ENCODE peak calls at places on chromosomes 2 and 18, in five cellular contexts. One of them, this sample, is unnamed.

GRCh38 chr2:143942486-143942885 is 577.4 kb downstream of the ZEB2 start:
- DNase-seq in HFFc6: no peak
- DNase-seq in endothelial cell of umbilical vein: no peak
- DNase-seq in Calu3: no peak
- DNase-seq in activated CD8-positive, alpha-beta T cell treated with anti-CD3 and anti-CD28 coated beads for 36 hours: no peak
- DNase-seq in this sample: no peak

GRCh38 chr2:144519934-144520717 is at the start of gene ZEB2:
- DNase-seq in HFFc6: peak
- DNase-seq in endothelial cell of umbilical vein: peak
- DNase-seq in Calu3: peak
- DNase-seq in activated CD8-positive, alpha-beta T cell treated with anti-CD3 and anti-CD28 coated beads for 36 hours: peak
- DNase-seq in this sample: peak

GRCh38 chr2:85771486-85771885 is 17.7 kb downstream of the ATOH8 start:
- DNase-seq in HFFc6: no peak
- DNase-seq in endothelial cell of umbilical vein: no peak
- DNase-seq in Calu3: no peak
- DNase-seq in activated CD8-positive, alpha-beta T cell treated with anti-CD3 and anti-CD28 coated beads for 36 hours: no peak
- DNase-seq in this sample: no peak

GRCh38 chr2:23351388-23352141 is 33.4 kb upstream of the KLHL29 start:
- DNase-seq in HFFc6: peak
- DNase-seq in endothelial cell of umbilical vein: peak
- DNase-seq in Calu3: peak
- DNase-seq in activated CD8-positive, alpha-beta T cell treated with anti-CD3 and anti-CD28 coated beads for 36 hours: peak
- DNase-seq in this sample: peak

GRCh38 chr2:85893428-85894258 is 4.9 kb upstream of the ST3GAL5 start:
- DNase-seq in HFFc6: peak
- DNase-seq in endothelial cell of umbilical vein: peak
- DNase-seq in Calu3: no peak
- DNase-seq in activated CD8-positive, alpha-beta T cell treated with anti-CD3 and anti-CD28 coated beads for 36 hours: no peak
- DNase-seq in this sample: peak

GRCh38 chr18:702957-703659 is 9.3 kb downstream of the ENOSF1 start:
- DNase-seq in HFFc6: peak
- DNase-seq in endothelial cell of umbilical vein: peak
- DNase-seq in Calu3: no peak
- DNase-seq in activated CD8-positive, alpha-beta T cell treated with anti-CD3 and anti-CD28 coated beads for 36 hours: no peak
- DNase-seq in this sample: no peak

GRCh38 chr2:107376910-107377309 is 449.8 kb upstream of the RGPD4 start:
- DNase-seq in HFFc6: no peak
- DNase-seq in endothelial cell of umbilical vein: no peak
- DNase-seq in Calu3: no peak
- DNase-seq in activated CD8-positive, alpha-beta T cell treated with anti-CD3 and anti-CD28 coated beads for 36 hours: no peak
- DNase-seq in this sample: no peak

GRCh38 chr2:68391099-68391498 is 26.0 kb downstream of the PLEK start:
- DNase-seq in HFFc6: no peak
- DNase-seq in endothelial cell of umbilical vein: no peak
- DNase-seq in Calu3: no peak
- DNase-seq in activated CD8-positive, alpha-beta T cell treated with anti-CD3 and anti-CD28 coated beads for 36 hours: no peak
- DNase-seq in this sample: no peak

GRCh38 chr2:217394510-217395351 is 534.9 kb upstream of the TNP1 start:
- DNase-seq in HFFc6: peak
- DNase-seq in endothelial cell of umbilical vein: no peak
- DNase-seq in Calu3: no peak
- DNase-seq in activated CD8-positive, alpha-beta T cell treated with anti-CD3 and anti-CD28 coated beads for 36 hours: no peak
- DNase-seq in this sample: no peak

GRCh38 chr18:68840554-68841263 is 42.8 kb downstream of the CCDC102B start:
- DNase-seq in HFFc6: peak
- DNase-seq in endothelial cell of umbilical vein: peak
- DNase-seq in Calu3: peak
- DNase-seq in activated CD8-positive, alpha-beta T cell treated with anti-CD3 and anti-CD28 coated beads for 36 hours: no peak
- DNase-seq in this sample: no peak

GRCh38 chr2:70509565-70509964 is 44.1 kb downstream of the TGFA start:
- DNase-seq in HFFc6: peak
- DNase-seq in endothelial cell of umbilical vein: no peak
- DNase-seq in Calu3: peak
- DNase-seq in activated CD8-positive, alpha-beta T cell treated with anti-CD3 and anti-CD28 coated beads for 36 hours: no peak
- DNase-seq in this sample: no peak

GRCh38 chr18:74546751-74547530 is 12.6 kb downstream of the CNDP1 start:
- DNase-seq in HFFc6: peak
- DNase-seq in endothelial cell of umbilical vein: peak
- DNase-seq in Calu3: peak
- DNase-seq in activated CD8-positive, alpha-beta T cell treated with anti-CD3 and anti-CD28 coated beads for 36 hours: no peak
- DNase-seq in this sample: no peak

GRCh38 chr2:240319221-240319854 is 116.1 kb upstream of the GPC1 start:
- DNase-seq in HFFc6: no peak
- DNase-seq in endothelial cell of umbilical vein: no peak
- DNase-seq in Calu3: no peak
- DNase-seq in activated CD8-positive, alpha-beta T cell treated with anti-CD3 and anti-CD28 coated beads for 36 hours: no peak
- DNase-seq in this sample: no peak

GRCh38 chr2:166104773-166105172 is 23.0 kb downstream of the SCN1A start:
- DNase-seq in HFFc6: no peak
- DNase-seq in endothelial cell of umbilical vein: no peak
- DNase-seq in Calu3: no peak
- DNase-seq in activated CD8-positive, alpha-beta T cell treated with anti-CD3 and anti-CD28 coated beads for 36 hours: no peak
- DNase-seq in this sample: no peak

GRCh38 chr2:49490710-49491109 is 336.4 kb upstream of the FSHR start:
- DNase-seq in HFFc6: no peak
- DNase-seq in endothelial cell of umbilical vein: no peak
- DNase-seq in Calu3: peak
- DNase-seq in activated CD8-positive, alpha-beta T cell treated with anti-CD3 and anti-CD28 coated beads for 36 hours: peak
- DNase-seq in this sample: no peak

GRCh38 chr2:167579826-167580225 is 667.6 kb downstream of the STK39 start:
- DNase-seq in HFFc6: no peak
- DNase-seq in endothelial cell of umbilical vein: no peak
- DNase-seq in Calu3: no peak
- DNase-seq in activated CD8-positive, alpha-beta T cell treated with anti-CD3 and anti-CD28 coated beads for 36 hours: no peak
- DNase-seq in this sample: no peak

GRCh38 chr2:148874868-148875341 is at the start of gene KIF5C:
- DNase-seq in HFFc6: peak
- DNase-seq in endothelial cell of umbilical vein: peak
- DNase-seq in Calu3: peak
- DNase-seq in activated CD8-positive, alpha-beta T cell treated with anti-CD3 and anti-CD28 coated beads for 36 hours: peak
- DNase-seq in this sample: peak

GRCh38 chr2:127582863-127583861 is 47.7 kb downstream of the MYO7B start:
- DNase-seq in HFFc6: no peak
- DNase-seq in endothelial cell of umbilical vein: no peak
- DNase-seq in Calu3: no peak
- DNase-seq in activated CD8-positive, alpha-beta T cell treated with anti-CD3 and anti-CD28 coated beads for 36 hours: no peak
- DNase-seq in this sample: no peak

GRCh38 chr2:68190991-68191731 is 33.5 kb downstream of the PNO1 start:
- DNase-seq in HFFc6: peak
- DNase-seq in endothelial cell of umbilical vein: peak
- DNase-seq in Calu3: no peak
- DNase-seq in activated CD8-positive, alpha-beta T cell treated with anti-CD3 and anti-CD28 coated beads for 36 hours: no peak
- DNase-seq in this sample: no peak

GRCh38 chr2:143431316-143431715 is 302.1 kb downstream of the ARHGAP15 start:
- DNase-seq in HFFc6: peak
- DNase-seq in endothelial cell of umbilical vein: peak
- DNase-seq in Calu3: no peak
- DNase-seq in activated CD8-positive, alpha-beta T cell treated with anti-CD3 and anti-CD28 coated beads for 36 hours: no peak
- DNase-seq in this sample: no peak

GRCh38 chr2:201574754-201575153 is 68.5 kb downstream of the TMEM237 start:
- DNase-seq in HFFc6: no peak
- DNase-seq in endothelial cell of umbilical vein: no peak
- DNase-seq in Calu3: no peak
- DNase-seq in activated CD8-positive, alpha-beta T cell treated with anti-CD3 and anti-CD28 coated beads for 36 hours: no peak
- DNase-seq in this sample: no peak

GRCh38 chr18:1663879-1664705 is 759.4 kb downstream of the ADCYAP1 start:
- DNase-seq in HFFc6: no peak
- DNase-seq in endothelial cell of umbilical vein: peak
- DNase-seq in Calu3: peak
- DNase-seq in activated CD8-positive, alpha-beta T cell treated with anti-CD3 and anti-CD28 coated beads for 36 hours: peak
- DNase-seq in this sample: peak

GRCh38 chr2:168311265-168311925 is 64.0 kb upstream of the STK39 start:
- DNase-seq in HFFc6: no peak
- DNase-seq in endothelial cell of umbilical vein: no peak
- DNase-seq in Calu3: no peak
- DNase-seq in activated CD8-positive, alpha-beta T cell treated with anti-CD3 and anti-CD28 coated beads for 36 hours: no peak
- DNase-seq in this sample: peak

GRCh38 chr2:19731040-19731439 is 170.7 kb downstream of the TTC32 start:
- DNase-seq in HFFc6: no peak
- DNase-seq in endothelial cell of umbilical vein: no peak
- DNase-seq in Calu3: no peak
- DNase-seq in activated CD8-positive, alpha-beta T cell treated with anti-CD3 and anti-CD28 coated beads for 36 hours: no peak
- DNase-seq in this sample: no peak

GRCh38 chr2:100819365-100820345 is at the start of gene NPAS2:
- DNase-seq in HFFc6: no peak
- DNase-seq in endothelial cell of umbilical vein: peak
- DNase-seq in Calu3: peak
- DNase-seq in activated CD8-positive, alpha-beta T cell treated with anti-CD3 and anti-CD28 coated beads for 36 hours: peak
- DNase-seq in this sample: peak

GRCh38 chr2:212936572-212936971 is 214.8 kb downstream of the IKZF2 start:
- DNase-seq in HFFc6: no peak
- DNase-seq in endothelial cell of umbilical vein: no peak
- DNase-seq in Calu3: no peak
- DNase-seq in activated CD8-positive, alpha-beta T cell treated with anti-CD3 and anti-CD28 coated beads for 36 hours: no peak
- DNase-seq in this sample: no peak

GRCh38 chr2:158716921-158717320 is 78.2 kb upstream of the DAPL1 start:
- DNase-seq in HFFc6: no peak
- DNase-seq in endothelial cell of umbilical vein: no peak
- DNase-seq in Calu3: no peak
- DNase-seq in activated CD8-positive, alpha-beta T cell treated with anti-CD3 and anti-CD28 coated beads for 36 hours: no peak
- DNase-seq in this sample: no peak

GRCh38 chr18:65988371-65988770 is 237.6 kb downstream of the CDH7 start:
- DNase-seq in HFFc6: no peak
- DNase-seq in endothelial cell of umbilical vein: no peak
- DNase-seq in Calu3: no peak
- DNase-seq in activated CD8-positive, alpha-beta T cell treated with anti-CD3 and anti-CD28 coated beads for 36 hours: no peak
- DNase-seq in this sample: no peak

GRCh38 chr18:65988972-65989371 is 238.2 kb downstream of the CDH7 start:
- DNase-seq in HFFc6: no peak
- DNase-seq in endothelial cell of umbilical vein: no peak
- DNase-seq in Calu3: no peak
- DNase-seq in activated CD8-positive, alpha-beta T cell treated with anti-CD3 and anti-CD28 coated beads for 36 hours: no peak
- DNase-seq in this sample: no peak

GRCh38 chr18:65983750-65984149 is 232.9 kb downstream of the CDH7 start:
- DNase-seq in HFFc6: no peak
- DNase-seq in endothelial cell of umbilical vein: peak
- DNase-seq in Calu3: no peak
- DNase-seq in activated CD8-positive, alpha-beta T cell treated with anti-CD3 and anti-CD28 coated beads for 36 hours: no peak
- DNase-seq in this sample: no peak
- TF ChIP-seq CTCF in HFFc6: no peak
- TF ChIP-seq CTCF in endothelial cell of umbilical vein: no peak
- TF ChIP-seq CTCF in Calu3: no peak
- TF ChIP-seq CTCF in activated CD8-positive, alpha-beta T cell treated with anti-CD3 and anti-CD28 coated beads for 36 hours: no peak
- TF ChIP-seq CTCF in this sample: no peak

GRCh38 chr2:178787934-178788333 is 19.3 kb downstream of the TTN start:
- DNase-seq in HFFc6: no peak
- DNase-seq in endothelial cell of umbilical vein: no peak
- DNase-seq in Calu3: no peak
- DNase-seq in activated CD8-positive, alpha-beta T cell treated with anti-CD3 and anti-CD28 coated beads for 36 hours: no peak
- DNase-seq in this sample: no peak
- TF ChIP-seq CTCF in HFFc6: no peak
- TF ChIP-seq CTCF in endothelial cell of umbilical vein: no peak
- TF ChIP-seq CTCF in Calu3: no peak
- TF ChIP-seq CTCF in activated CD8-positive, alpha-beta T cell treated with anti-CD3 and anti-CD28 coated beads for 36 hours: no peak
- TF ChIP-seq CTCF in this sample: no peak

DNA sequence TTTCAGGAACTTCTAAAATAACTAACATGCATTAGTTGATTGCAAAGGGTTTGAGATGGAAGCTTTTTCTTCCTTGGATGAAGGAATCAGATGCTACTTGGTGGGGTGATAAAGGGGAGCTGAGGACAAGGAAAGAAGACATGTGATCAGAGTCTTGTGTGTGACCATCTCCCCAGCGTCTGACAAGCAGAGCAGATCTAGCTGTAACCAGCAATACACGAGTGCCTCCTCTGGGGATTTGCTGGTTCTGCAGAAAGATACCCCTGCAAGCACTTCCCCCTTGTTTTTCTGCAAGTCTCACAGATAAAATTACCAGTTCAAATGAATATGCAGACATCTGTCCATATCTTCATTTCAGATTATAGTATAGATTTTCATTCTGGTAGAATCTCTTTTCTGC is 2.7 kb downstream of the CDH7 start:
- DNase-seq in HFFc6: no peak
- DNase-seq in endothelial cell of umbilical vein: no peak
- DNase-seq in Calu3: peak
- DNase-seq in activated CD8-positive, alpha-beta T cell treated with anti-CD3 and anti-CD28 coated beads for 36 hours: no peak
- DNase-seq in this sample: peak
- TF ChIP-seq CTCF in HFFc6: no peak
- TF ChIP-seq CTCF in endothelial cell of umbilical vein: no peak
- TF ChIP-seq CTCF in Calu3: peak
- TF ChIP-seq CTCF in activated CD8-positive, alpha-beta T cell treated with anti-CD3 and anti-CD28 coated beads for 36 hours: no peak
- TF ChIP-seq CTCF in this sample: peak

GRCh38 chr2:54573532-54573915 is 117.4 kb downstream of the SPTBN1 start:
- DNase-seq in HFFc6: no peak
- DNase-seq in endothelial cell of umbilical vein: no peak
- DNase-seq in Calu3: no peak
- DNase-seq in activated CD8-positive, alpha-beta T cell treated with anti-CD3 and anti-CD28 coated beads for 36 hours: no peak
- DNase-seq in this sample: no peak

GRCh38 chr2:54572636-54573531 is 116.8 kb downstream of the SPTBN1 start:
- DNase-seq in HFFc6: no peak
- DNase-seq in endothelial cell of umbilical vein: peak
- DNase-seq in Calu3: no peak
- DNase-seq in activated CD8-positive, alpha-beta T cell treated with anti-CD3 and anti-CD28 coated beads for 36 hours: peak
- DNase-seq in this sample: no peak

GRCh38 chr2:54574107-54574859 is 118.2 kb downstream of the SPTBN1 start:
- DNase-seq in HFFc6: no peak
- DNase-seq in endothelial cell of umbilical vein: peak
- DNase-seq in Calu3: no peak
- DNase-seq in activated CD8-positive, alpha-beta T cell treated with anti-CD3 and anti-CD28 coated beads for 36 hours: peak
- DNase-seq in this sample: no peak

GRCh38 chr2:54575379-54575888 is 119.3 kb downstream of the SPTBN1 start:
- DNase-seq in HFFc6: no peak
- DNase-seq in endothelial cell of umbilical vein: no peak
- DNase-seq in Calu3: no peak
- DNase-seq in activated CD8-positive, alpha-beta T cell treated with anti-CD3 and anti-CD28 coated beads for 36 hours: peak
- DNase-seq in this sample: no peak

DNA sequence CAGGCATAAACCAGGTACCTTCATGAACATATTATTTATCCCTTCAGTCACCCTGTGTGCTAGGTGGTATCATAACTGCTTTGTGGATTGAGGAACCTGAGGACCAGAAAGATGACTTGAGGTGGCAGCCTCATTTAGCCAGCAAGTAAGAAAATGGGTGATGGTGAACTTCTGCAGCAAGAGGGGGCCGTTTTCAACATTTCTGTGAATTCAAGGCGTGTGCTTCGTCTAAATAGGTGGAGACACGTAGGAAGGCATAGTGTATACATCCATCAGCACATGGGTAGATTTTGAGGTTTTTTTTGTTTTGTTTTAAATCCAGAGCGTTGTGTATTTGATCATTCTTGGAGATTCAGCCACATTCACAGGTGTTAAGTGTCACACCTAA is 118.7 kb downstream of the SPTBN1 start:
- DNase-seq in HFFc6: no peak
- DNase-seq in endothelial cell of umbilical vein: no peak
- DNase-seq in Calu3: no peak
- DNase-seq in activated CD8-positive, alpha-beta T cell treated with anti-CD3 and anti-CD28 coated beads for 36 hours: no peak
- DNase-seq in this sample: no peak
- TF ChIP-seq CTCF in HFFc6: no peak
- TF ChIP-seq CTCF in endothelial cell of umbilical vein: no peak
- TF ChIP-seq CTCF in Calu3: no peak
- TF ChIP-seq CTCF in activated CD8-positive, alpha-beta T cell treated with anti-CD3 and anti-CD28 coated beads for 36 hours: no peak
- TF ChIP-seq CTCF in this sample: no peak